ENCODE peak calls at places on chromosome 12, in seven cellular contexts. S, R, M, L, Q, B and C are unnamed samples. For H3K27me3, the result is how much of the 10 kb centered on the place peaks cover.

GRCh38 chr12:16588812-16589211 is 17.1 kb downstream of the LMO3 start:
- DNase-seq in S (no peak), R (no peak), M (no peak), L (peak), Q (no peak), B (no peak), C (peak)

GRCh38 chr12:55931317-55931779 is 386 bp downstream of the DGKA start:
- DNase-seq in S (no peak), R (no peak), M (no peak), L (no peak), Q (no peak), B (no peak), C (peak)

GRCh38 chr12:111635524-111635923 is 36.4 kb upstream of the ATXN2 start:
- DNase-seq in S (no peak), R (no peak), M (no peak), L (peak), Q (no peak), B (no peak), C (peak)

GRCh38 chr12:92158711-92159534 is 13.3 kb upstream of the BTG1 start:
- DNase-seq in S (no peak), R (no peak), M (no peak), L (no peak), Q (no peak), B (peak), C (no peak)

GRCh38 chr12:32264995-32265394 is 134.4 kb upstream of the FGD4 start:
- DNase-seq in S (no peak), R (no peak), M (no peak), L (peak), Q (no peak), B (peak), C (no peak)

GRCh38 chr12:2834581-2835491 is at the start of gene NRIP2:
- DNase-seq in S (no peak), R (no peak), M (no peak), L (peak), Q (no peak), B (peak), C (peak)

GRCh38 chr12:57626111-57626928 is 6.7 kb downstream of the B4GALNT1 start:
- DNase-seq in S (peak), R (no peak), M (no peak), L (no peak), Q (no peak), B (no peak), C (no peak)

GRCh38 chr12:100234166-100234565 is 32.7 kb downstream of the DEPDC4 start:
- DNase-seq in S (no peak), R (no peak), M (no peak), L (peak), Q (peak), B (peak), C (peak)

GRCh38 chr12:105724651-105725050 is 394.2 kb downstream of the C12orf75 start:
- DNase-seq in S (no peak), R (no peak), M (no peak), L (no peak), Q (no peak), B (no peak), C (no peak)

GRCh38 chr12:124750787-124751471 is 112.7 kb downstream of the SCARB1 start:
- DNase-seq in S (peak), R (peak), M (no peak), L (no peak), Q (no peak), B (no peak), C (peak)

GRCh38 chr12:18719922-18720321 is 17.9 kb downstream of the PLCZ1 start:
- DNase-seq in S (no peak), R (no peak), M (no peak), L (peak), Q (no peak), B (no peak), C (no peak)

GRCh38 chr12:118645219-118645618 is 268.9 kb downstream of the SUDS3 start:
- DNase-seq in S (peak), R (no peak), M (peak), L (no peak), Q (peak), B (no peak), C (peak)

GRCh38 chr12:125296701-125297100 is 231.5 kb downstream of the AACS start:
- DNase-seq in S (no peak), R (no peak), M (no peak), L (no peak), Q (no peak), B (no peak), C (no peak)

GRCh38 chr12:110124184-110124995 is at the start of gene IFT81:
- DNase-seq in S (peak), R (peak), M (peak), L (peak), Q (peak), B (peak), C (peak)

DNA sequence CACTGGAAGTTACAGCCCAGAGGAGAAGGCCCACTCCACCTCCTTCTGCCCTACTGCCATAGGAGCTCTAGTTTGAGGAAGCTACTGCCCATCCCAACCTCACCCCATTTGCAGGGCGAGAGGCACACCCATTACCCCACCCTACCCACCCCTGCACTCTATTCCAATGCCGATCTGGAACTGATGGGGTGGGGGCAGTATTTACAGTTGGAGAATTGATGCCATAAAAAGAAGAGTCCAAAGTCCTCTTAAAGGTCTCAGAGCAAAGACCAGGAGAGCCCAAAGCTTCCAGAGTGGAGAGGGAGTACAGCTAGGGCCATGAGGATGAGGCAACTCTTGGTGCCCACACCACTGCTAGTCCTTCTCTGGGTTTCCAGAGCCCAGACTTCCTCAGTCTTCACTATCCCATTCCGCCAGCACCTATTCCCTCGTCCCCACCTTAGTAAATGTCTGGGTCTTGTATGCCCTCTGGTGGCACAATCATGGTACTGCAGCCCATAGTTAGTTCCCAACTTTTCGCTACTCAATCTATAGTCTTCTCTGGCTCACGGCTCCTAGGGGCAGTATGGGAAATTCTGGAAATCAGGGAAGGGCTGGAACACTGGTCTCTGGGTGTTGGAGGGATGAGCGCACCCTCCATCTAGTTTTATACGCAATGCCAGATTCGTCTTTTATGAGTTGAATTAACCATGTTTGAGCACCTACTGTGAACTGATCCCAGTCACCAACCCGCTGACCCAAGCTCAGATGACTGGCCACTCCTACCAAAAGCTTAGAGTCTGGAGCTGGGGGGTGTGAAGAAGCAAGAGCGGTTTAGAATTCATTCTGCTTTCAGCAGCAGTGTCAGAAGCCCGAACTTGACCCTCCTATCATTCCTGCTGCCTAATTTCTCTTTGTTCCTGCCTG is 6.9 kb upstream of the ADCY6 start:
- DNase-seq in S (peak), R (no peak), M (peak), L (peak), Q (peak), B (peak), C (peak)
- H3K18ac ChIP-seq in S (no peak), R (peak), M (no peak), L (no peak), Q (no peak), B (no peak), C (no peak)

GRCh38 chr12:47777151-47777550 is 4.1 kb downstream of the SLC48A1 start:
- DNase-seq in S (no peak), R (no peak), M (no peak), L (no peak), Q (no peak), B (no peak), C (no peak)
- H3K27ac ChIP-seq in S (no peak), R (no peak), M (no peak), L (peak), Q (no peak), B (no peak), C (no peak)

DNA sequence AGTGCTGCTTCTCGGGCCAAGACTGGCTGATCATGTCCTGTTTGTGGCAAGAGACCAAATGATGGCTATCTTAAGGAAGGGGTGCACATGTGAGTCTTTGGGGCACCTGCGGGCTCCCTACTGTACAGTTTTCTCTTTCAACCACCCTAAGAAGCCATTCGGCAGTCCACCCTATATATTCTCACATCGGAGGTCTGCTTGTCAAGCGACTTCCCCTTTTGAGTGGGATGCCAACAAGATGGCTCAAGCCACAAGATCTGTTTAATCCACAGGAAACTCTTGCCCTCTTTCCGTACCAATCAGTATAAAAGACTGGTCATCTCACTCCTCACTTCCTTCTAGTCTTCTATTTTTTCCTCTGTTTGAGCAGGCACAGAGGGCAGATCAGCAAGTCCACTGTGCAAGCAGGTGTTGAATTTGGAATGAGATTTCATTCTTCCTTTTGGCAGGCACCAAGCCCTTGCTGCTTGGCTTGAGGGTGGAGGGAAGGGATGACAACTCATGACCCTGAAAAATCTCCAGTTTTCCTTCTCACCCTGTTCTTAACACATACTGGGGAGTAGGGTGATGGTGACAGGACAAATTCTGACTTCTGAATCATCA is 17.7 kb downstream of the LACRT start:
- DNase-seq in S (peak), R (no peak), M (no peak), L (no peak), Q (no peak), B (no peak), C (no peak)
- H3K27me3 ChIP-seq in S (under half), R (under half), M (under half), L (under half), Q (under half), B (under half), C (under half)

GRCh38 chr12:65608319-65608916 is 215.9 kb upstream of the HMGA2 start:
- DNase-seq in S (no peak), R (no peak), M (no peak), L (peak), Q (peak), B (no peak), C (no peak)
- H3K18ac ChIP-seq in S (no peak), R (no peak), M (no peak), L (peak), Q (no peak), B (peak), C (peak)

DNA sequence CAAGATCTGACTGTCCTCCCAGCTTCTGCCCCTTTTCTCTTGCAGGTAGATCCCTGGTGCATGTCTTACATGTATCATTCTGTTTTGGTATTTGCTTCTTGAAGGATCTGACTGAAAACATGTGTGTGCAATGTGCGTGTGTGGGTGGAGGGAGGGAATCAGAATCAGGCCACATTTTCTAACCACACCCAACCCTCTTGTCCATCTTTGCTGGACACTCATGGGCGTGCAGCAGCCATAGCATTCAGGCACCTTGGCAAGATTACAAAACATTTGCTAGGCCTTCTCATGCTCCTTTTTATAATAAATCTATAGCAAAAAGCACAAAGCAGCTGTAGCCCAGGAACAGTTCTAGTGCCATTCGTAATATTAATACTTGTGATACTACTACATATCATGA is 233.6 kb upstream of the E2F7 start:
- DNase-seq in S (no peak), R (no peak), M (no peak), L (no peak), Q (no peak), B (no peak), C (no peak)
- H3K27ac ChIP-seq in S (no peak), R (no peak), M (no peak), L (no peak), Q (no peak), B (no peak), C (no peak)

DNA sequence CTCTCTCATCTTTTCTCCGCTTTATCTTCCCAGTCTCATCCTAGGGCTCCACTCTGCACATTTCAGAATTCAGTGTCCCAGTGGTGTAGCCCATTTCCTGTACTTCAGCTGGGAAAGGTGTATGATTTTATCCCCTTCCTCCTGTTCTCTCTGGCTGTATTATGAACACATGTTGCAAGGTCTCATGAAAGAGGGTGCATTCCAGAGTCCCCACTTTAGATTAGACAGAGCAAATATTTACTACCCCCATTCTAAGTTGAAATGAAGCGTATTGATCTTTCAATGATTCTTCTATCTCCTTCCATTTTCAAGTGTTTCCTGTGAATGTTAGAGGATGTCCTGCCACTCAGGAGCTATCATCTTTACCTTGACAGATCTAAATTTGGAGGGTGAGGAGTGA is 123.2 kb downstream of the WIF1 start:
- DNase-seq in S (no peak), R (no peak), M (no peak), L (no peak), Q (no peak), B (no peak), C (no peak)
- H3K27me3 ChIP-seq in S (under half), R (under half), M (under half), L (under half), Q (under half), B (under half), C (under half)

DNA sequence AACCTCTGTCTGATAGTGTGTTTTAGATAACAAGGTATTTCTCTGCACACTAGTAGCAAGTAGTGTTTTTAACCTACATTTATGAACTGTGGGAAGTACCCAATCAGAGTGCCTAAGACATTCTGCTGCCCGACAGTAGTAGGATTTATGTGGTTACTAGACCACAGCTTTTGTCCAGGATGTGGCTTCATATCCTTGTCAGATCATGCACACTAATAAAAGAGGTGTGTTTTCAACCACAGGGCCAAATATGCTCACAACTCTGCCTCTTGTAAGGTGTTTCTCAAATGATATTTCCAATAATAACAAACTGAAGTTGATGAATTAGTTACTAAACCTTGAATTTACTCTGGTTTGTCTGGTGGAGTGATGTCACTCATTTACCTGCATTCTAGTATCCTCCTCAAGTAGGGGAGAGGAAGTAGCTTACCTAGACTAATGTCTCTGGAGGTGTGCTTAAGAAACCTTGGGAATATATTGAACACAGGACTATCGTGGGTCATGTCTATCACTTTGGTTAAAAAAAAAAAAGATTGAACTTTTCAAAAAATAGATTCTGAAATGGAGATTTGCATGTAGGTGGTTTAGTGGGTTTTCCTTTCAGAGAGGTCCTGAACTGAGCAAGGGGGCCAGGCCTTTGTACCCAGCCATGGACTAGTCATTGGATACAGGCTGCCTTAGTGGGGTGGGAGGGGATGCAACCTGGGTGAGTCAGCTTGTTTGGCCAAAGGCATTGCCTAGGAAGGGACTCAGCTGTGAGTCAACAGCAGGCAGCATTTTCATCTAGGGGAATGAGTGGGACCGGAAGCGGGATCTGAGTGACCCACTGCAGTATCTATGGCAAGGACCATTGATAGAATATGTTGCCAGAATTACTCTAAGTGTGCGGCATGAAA is 14.1 kb downstream of the FBXW8 start:
- DNase-seq in S (peak), R (no peak), M (no peak), L (peak), Q (peak), B (peak), C (peak)
- H3K18ac ChIP-seq in S (no peak), R (no peak), M (no peak), L (no peak), Q (no peak), B (no peak), C (no peak)

GRCh38 chr12:132557969-132558856 is 52.2 kb downstream of the LRCOL1 start:
- DNase-seq in S (no peak), R (no peak), M (no peak), L (no peak), Q (peak), B (no peak), C (peak)

GRCh38 chr12:132559652-132560420 is 50.5 kb downstream of the LRCOL1 start:
- DNase-seq in S (peak), R (no peak), M (no peak), L (peak), Q (peak), B (peak), C (peak)

GRCh38 chr12:132557291-132557968 is 53.0 kb downstream of the LRCOL1 start:
- DNase-seq in S (no peak), R (no peak), M (no peak), L (no peak), Q (no peak), B (no peak), C (no peak)

GRCh38 chr12:132560421-132560830 is 50.0 kb downstream of the LRCOL1 start:
- DNase-seq in S (no peak), R (no peak), M (no peak), L (no peak), Q (peak), B (no peak), C (peak)

DNA sequence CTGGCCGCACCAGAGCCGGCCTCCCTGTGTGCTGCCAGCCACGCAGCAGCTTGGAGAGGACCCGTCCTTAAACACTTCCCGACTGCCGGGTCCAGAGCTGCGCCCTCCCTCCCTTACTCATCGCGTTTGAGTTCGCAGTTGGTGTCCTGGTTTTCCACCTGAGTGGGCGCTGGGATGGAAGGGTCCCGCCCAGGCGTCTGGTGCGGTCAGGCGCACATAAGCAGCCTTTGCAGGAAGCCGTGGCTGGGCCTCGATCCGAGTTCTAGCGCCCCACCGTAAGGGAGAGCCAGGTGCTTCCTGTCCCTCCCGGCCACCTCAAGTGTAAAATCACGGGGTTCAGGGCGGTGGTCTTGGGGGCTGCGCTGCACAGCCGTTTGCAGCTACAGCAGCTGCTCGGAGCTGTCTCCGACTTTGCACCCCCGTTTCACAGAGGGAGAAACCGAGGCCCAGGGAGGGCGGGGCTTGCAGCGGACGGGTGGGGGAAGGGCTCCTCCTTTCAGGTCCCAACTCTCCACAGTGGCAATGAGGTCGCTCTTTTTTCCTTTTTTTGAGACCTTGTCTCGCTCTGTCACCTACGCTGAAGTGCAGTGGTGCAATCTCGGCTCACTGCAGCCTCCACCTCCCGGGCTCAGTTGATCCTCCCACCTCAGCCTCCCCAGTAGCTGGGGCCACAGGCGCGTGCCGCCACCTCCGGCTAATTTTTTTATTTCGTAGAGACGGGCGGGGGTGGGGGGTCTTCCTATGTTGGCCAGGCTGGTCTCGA is 51.3 kb downstream of the LRCOL1 start:
- DNase-seq in S (no peak), R (no peak), M (no peak), L (no peak), Q (peak), B (no peak), C (no peak)
- H3K27ac ChIP-seq in S (no peak), R (no peak), M (no peak), L (no peak), Q (no peak), B (no peak), C (no peak)

DNA sequence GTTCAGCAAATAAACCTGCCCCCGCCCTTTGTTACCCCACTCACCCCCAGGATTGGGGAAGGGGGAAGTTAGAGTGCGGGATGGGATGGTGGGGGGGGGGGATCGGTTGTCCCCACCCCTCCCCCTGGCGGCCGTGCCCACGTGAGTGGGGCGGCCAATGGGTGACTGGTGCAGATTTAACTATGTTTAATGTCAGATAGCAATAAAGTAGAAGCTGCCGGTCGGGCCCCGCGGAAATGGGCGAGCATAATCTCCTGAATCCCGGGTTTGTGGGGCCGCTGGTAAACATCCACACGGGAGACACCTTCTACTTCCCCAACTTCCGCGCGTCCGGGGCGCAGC is at the start of gene HOXC12:
- DNase-seq in S (no peak), R (no peak), M (no peak), L (no peak), Q (no peak), B (no peak), C (no peak)
- H3K27me3 ChIP-seq in S (half or more), R (half or more), M (half or more), L (half or more), Q (half or more), B (half or more), C (half or more)